ENCODE peak calls at places on chromosomes 6 and 20, in six cellular contexts. K, A, E, H, N and B are unnamed samples.

GRCh38 chr6:18412644-18413043 is 25.5 kb downstream of the RNF144B start:
- DNase-seq in E (no peak), K (peak), N (no peak), A (no peak), H (no peak), B (no peak)

GRCh38 chr20:46214831-46215488 is 93.3 kb downstream of the CDH22 start:
- DNase-seq in K (no peak), A (no peak), H (no peak), N (no peak), E (no peak), B (peak)

GRCh38 chr20:21432911-21433310 is 35.6 kb upstream of the NKX2-4 start:
- DNase-seq in A (peak), K (no peak), N (no peak), H (no peak), E (no peak), B (no peak)

GRCh38 chr6:80173411-80173810 is 66.9 kb downstream of the BCKDHB start:
- DNase-seq in E (no peak), H (no peak), N (no peak), K (no peak), A (no peak), B (no peak)

GRCh38 chr20:50110141-50111047 is 2.6 kb downstream of the UBE2V1 start:
- DNase-seq in K (no peak), A (peak), H (no peak), E (no peak), N (no peak), B (peak)

GRCh38 chr6:97186416-97186999 is 96.5 kb downstream of the MMS22L start:
- DNase-seq in K (peak), N (peak), E (peak), A (peak), H (peak), B (peak)

GRCh38 chr6:97689078-97689754 is 406.2 kb upstream of the MMS22L start:
- DNase-seq in N (no peak), K (no peak), A (peak), H (peak), E (no peak), B (no peak)

GRCh38 chr6:33213989-33214335 is 5.7 kb downstream of the RING1 start:
- DNase-seq in K (no peak), E (no peak), A (no peak), N (no peak), H (no peak), B (no peak)

GRCh38 chr6:35297541-35298481 is at the start of gene DEF6:
- DNase-seq in N (peak), A (peak), K (peak), E (peak), H (peak), B (peak)

GRCh38 chr6:101114703-101115102 is 233.6 kb upstream of the ASCC3 start:
- DNase-seq in A (peak), N (no peak), E (peak), K (peak), H (no peak), B (peak)

GRCh38 chr20:22410556-22411130 is 173.7 kb downstream of the FOXA2 start:
- DNase-seq in H (no peak), E (no peak), A (peak), K (no peak), N (no peak), B (no peak)

GRCh38 chr20:44692932-44693476 is 22.2 kb upstream of the CCN5 start:
- DNase-seq in H (peak), N (peak), E (no peak), A (peak), K (peak), B (peak)

GRCh38 chr6:13071946-13072345 is 256.4 kb downstream of the TBC1D7 start:
- DNase-seq in A (no peak), K (no peak), H (no peak), N (no peak), E (no peak), B (no peak)

GRCh38 chr20:22456109-22456508 is 128.3 kb downstream of the FOXA2 start:
- DNase-seq in H (peak), E (peak), K (no peak), N (peak), A (peak), B (no peak)

GRCh38 chr6:40537446-40537845 is 49.7 kb downstream of the LRFN2 start:
- DNase-seq in H (no peak), K (no peak), A (no peak), E (no peak), N (no peak), B (no peak)

GRCh38 chr20:2285618-2286017 is 10.2 kb upstream of the TGM3 start:
- DNase-seq in E (no peak), N (no peak), K (no peak), A (no peak), H (no peak), B (no peak)

GRCh38 chr6:15504581-15505350 is 158.1 kb downstream of the DTNBP1 start:
- DNase-seq in N (no peak), E (no peak), H (no peak), K (peak), A (no peak), B (peak)

GRCh38 chr6:77561768-77562314 is 91.0 kb upstream of the MEI4 start:
- DNase-seq in H (no peak), E (no peak), N (no peak), A (no peak), K (no peak), B (no peak)

GRCh38 chr6:128713461-128713860 is 169.5 kb upstream of the LAMA2 start:
- DNase-seq in H (no peak), K (peak), N (no peak), E (no peak), A (no peak), B (peak)

GRCh38 chr6:150417899-150418824 is 49.4 kb downstream of the IYD start:
- DNase-seq in N (no peak), H (no peak), E (peak), K (peak), A (peak), B (peak)

GRCh38 chr6:85085875-85086274 is 321.5 kb upstream of the TBX18 start:
- DNase-seq in A (no peak), K (no peak), N (no peak), E (no peak), H (no peak), B (no peak)

GRCh38 chr6:55802259-55802658 is 73.1 kb downstream of the BMP5 start:
- DNase-seq in E (no peak), A (no peak), H (no peak), N (no peak), K (no peak), B (no peak)

GRCh38 chr6:41625442-41625841 is 12.8 kb upstream of the MDFI start:
- DNase-seq in H (no peak), K (no peak), E (no peak), N (no peak), A (no peak), B (no peak)

GRCh38 chr6:142945446-142946180 is 637 bp upstream of the HIVEP2 start:
- DNase-seq in K (no peak), H (no peak), E (peak), N (no peak), A (peak), B (no peak)

GRCh38 chr20:53949319-53949839 is 121.0 kb downstream of the BCAS1 start:
- DNase-seq in A (no peak), N (no peak), K (peak), E (no peak), H (no peak), B (peak)

GRCh38 chr20:31706607-31707257 is 15.9 kb downstream of the BCL2L1 start:
- DNase-seq in E (no peak), K (no peak), N (no peak), H (no peak), A (no peak), B (peak)

GRCh38 chr6:34425132-34425497 is 754 bp downstream of the RPS10 start:
- DNase-seq in E (no peak), A (no peak), N (no peak), H (no peak), K (no peak), B (peak)

GRCh38 chr6:42239333-42239732 is 21.7 kb upstream of the MRPS10 start:
- DNase-seq in H (no peak), E (no peak), K (no peak), N (no peak), A (peak), B (no peak)

GRCh38 chr6:82195619-82196018 is 51.9 kb downstream of the IBTK start:
- DNase-seq in E (no peak), H (no peak), N (no peak), A (no peak), K (no peak), B (no peak)

GRCh38 chr20:46751856-46752255 is 42.4 kb downstream of the SLC2A10 start:
- DNase-seq in E (no peak), A (peak), N (no peak), K (no peak), H (no peak), B (no peak)

GRCh38 chr6:11795403-11795802 is 16.8 kb upstream of the ADTRP start:
- DNase-seq in A (no peak), H (no peak), N (no peak), E (no peak), K (no peak), B (peak)

GRCh38 chr6:149938571-149939462 is 3.0 kb upstream of the ULBP2 start:
- DNase-seq in H (no peak), E (no peak), N (no peak), A (no peak), K (no peak), B (peak)

GRCh38 chr20:40763646-40764295 is 74.7 kb upstream of the MAFB start:
- DNase-seq in N (no peak), K (no peak), E (no peak), H (no peak), A (no peak), B (no peak)

GRCh38 chr20:13784271-13784892 is 337 bp downstream of the ESF1 start:
- DNase-seq in N (no peak), H (no peak), K (no peak), E (no peak), A (no peak), B (no peak)

GRCh38 chr6:12656841-12657435 is 59.6 kb upstream of the PHACTR1 start:
- DNase-seq in A (peak), N (no peak), K (no peak), E (no peak), H (no peak), B (no peak)

GRCh38 chr6:150813319-150813992 is 52.0 kb upstream of the MTHFD1L start:
- DNase-seq in N (no peak), E (no peak), H (no peak), A (peak), K (peak), B (peak)

GRCh38 chr20:5397418-5397817 is 80.7 kb upstream of the PROKR2 start:
- DNase-seq in E (no peak), H (no peak), N (no peak), A (no peak), K (no peak), B (no peak)

GRCh38 chr20:62892348-62893304 is 31.0 kb upstream of the TCFL5 start:
- DNase-seq in E (no peak), H (no peak), A (no peak), N (no peak), K (no peak), B (no peak)

DNA sequence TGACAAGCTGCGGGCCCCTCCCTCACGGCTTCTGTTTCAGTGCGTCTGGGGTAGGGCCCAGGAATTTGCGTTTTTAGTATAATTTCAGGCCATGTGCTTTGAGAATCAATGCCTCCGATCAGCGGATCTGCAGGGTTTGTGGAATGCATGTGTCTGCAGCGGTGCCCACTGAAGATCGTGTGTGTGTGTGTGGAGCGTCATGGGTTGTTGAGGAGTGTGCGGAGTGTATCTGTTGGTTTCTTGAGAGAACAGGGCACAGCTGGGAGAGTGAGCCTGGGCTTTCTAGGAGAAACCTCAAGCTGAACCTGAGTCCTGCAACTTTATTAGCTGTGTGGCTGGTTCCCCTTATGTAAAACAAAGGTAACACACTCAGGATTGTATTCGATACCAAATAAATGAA is 29.0 kb downstream of the PDE10A start:
- DNase-seq in N (no peak), E (no peak), A (no peak), H (no peak), K (no peak), B (no peak)
- H3K4ac ChIP-seq in N (no peak), E (no peak), A (no peak), H (no peak), K (no peak), B (no peak)

DNA sequence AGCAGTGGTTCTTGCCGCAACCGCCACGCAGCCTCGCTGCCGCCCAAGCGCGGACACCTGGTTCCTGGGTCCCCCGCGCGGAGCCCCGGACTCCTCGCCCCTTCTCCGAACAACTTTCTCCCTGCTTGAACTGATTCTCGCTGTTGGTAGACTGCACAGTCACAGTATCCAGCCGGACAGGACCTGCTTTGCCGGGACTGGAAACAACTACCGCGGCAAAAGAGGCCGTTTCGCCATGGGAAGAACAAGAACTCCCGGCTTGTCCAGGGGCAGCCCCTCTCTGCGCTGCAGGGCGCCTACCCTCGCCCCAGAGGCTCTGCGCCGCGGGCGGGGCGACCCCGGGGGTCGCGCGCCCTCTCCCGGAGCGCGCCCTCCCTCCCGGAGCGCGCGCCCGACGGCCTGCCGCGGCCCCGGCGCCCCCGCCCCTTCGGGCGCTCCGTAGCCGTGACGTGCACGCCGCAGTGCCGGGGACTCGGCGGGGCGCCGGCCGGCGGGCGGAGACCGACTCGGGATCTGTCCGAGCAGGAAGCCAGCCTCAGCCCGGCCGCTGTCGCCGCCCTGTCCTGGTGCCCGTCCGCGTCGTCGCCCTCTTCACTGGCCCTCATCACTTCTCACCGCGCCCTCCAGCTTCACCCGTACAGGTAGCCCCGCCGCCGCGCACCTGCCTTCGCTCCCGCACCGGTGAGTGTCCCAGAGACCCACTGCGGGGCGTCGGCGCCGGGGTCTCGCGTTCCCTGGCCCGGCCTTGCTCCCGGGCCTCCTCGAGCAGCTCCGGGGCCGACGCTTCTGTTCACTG is at the start of gene MYO6:
- DNase-seq in A (peak), K (peak), H (peak), N (peak), E (peak), B (peak)
- H2BK5ac ChIP-seq in A (no peak), K (peak), H (no peak), N (peak), E (peak), B (peak)

GRCh38 chr6:107400748-107401147 is 58.6 kb downstream of the PDSS2 start:
- DNase-seq in A (no peak), K (no peak), H (no peak), N (no peak), E (no peak), B (no peak)

GRCh38 chr6:107401573-107401972 is 57.8 kb downstream of the PDSS2 start:
- DNase-seq in E (no peak), K (no peak), H (no peak), N (no peak), A (no peak), B (no peak)

GRCh38 chr6:107398005-107398404 is 61.4 kb downstream of the PDSS2 start:
- DNase-seq in A (no peak), E (no peak), K (no peak), H (no peak), N (no peak), B (no peak)

GRCh38 chr6:107402533-107402932 is 56.8 kb downstream of the PDSS2 start:
- DNase-seq in A (no peak), H (no peak), K (no peak), N (no peak), E (no peak), B (no peak)

GRCh38 chr6:107399927-107400326 is 59.4 kb downstream of the PDSS2 start:
- DNase-seq in N (no peak), A (peak), H (no peak), K (no peak), E (no peak), B (no peak)
- H3K4ac ChIP-seq in N (no peak), A (no peak), H (no peak), K (no peak), E (no peak), B (no peak)

DNA sequence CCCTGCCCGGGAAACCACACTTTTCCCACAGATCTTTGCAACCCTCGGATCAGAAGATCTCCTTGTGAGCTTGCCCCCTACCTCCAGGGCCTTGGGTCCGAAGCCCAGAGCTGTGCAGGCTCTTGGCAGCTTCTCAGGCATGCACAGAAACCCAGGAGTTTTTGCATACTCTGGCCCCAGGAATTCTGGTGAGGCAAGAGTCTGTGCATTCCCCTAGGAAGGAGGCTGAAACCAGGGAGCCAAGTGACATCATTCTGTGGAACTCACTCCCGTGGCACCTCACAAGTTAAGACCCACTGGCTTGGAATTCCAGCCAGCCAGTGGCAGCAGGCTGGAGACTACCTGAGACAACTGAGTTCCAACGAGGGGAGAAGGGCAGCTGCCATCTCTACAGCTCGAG is 100.1 kb downstream of the TNFRSF21 start:
- DNase-seq in N (no peak), A (peak), E (no peak), K (peak), H (no peak), B (peak)
- H2BK5ac ChIP-seq in N (no peak), A (no peak), E (no peak), K (no peak), H (no peak), B (no peak)

DNA sequence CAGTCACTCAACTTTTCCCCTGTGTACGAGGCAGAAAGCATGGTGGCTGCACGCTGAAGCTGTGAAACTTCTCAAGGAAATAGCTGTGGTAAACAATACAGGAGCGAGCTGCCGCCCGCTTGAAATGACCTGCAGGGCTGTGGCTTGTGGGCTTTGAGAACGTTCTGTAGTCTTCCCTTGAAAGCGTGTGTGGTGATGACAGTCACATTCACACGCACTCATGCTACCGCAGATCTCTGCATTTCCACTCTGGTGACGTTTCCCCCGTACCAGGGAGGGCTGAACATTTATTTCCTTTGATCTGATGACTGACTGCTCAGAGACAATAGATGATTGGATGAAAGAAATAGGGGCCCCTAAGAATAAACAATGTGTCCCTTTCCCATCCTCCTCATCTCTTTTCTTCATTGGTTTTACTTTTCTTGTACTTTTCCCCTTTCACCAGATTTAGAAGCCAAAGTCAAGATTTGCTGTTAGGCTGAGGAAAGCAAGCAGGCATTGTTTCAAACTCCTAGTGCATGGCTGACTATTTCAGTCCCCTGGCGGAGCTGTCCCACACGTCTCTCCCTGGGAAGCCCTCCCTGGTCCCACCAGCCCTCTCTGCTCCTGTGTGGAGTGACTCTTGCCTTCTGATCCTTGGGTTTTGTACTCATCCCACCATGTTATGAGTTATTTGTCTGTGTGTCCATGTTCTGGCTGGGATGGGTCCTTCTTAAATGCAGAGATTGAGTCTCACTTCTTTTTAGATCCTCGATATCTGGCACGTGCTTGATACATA is 3.9 kb downstream of the SYTL3 start:
- DNase-seq in E (no peak), N (no peak), K (peak), A (no peak), H (no peak), B (peak)
- H3K4ac ChIP-seq in E (no peak), N (no peak), K (peak), A (no peak), H (no peak), B (peak)